ENCODE peak calls at places on chromosomes 6 and 20, in six cellular contexts. One of them, this sample, is unnamed.

GRCh38 chr6:107506145-107506544 is 16.2 kb downstream of the SOBP start:
- DNase-seq in colonic mucosa: no peak
- DNase-seq in A549: no peak
- DNase-seq in thoracic aorta: no peak
- DNase-seq in omental fat pad: no peak
- DNase-seq in GM10248: no peak
- DNase-seq in this sample: no peak

GRCh38 chr6:75412937-75413662 is 80.5 kb downstream of the FILIP1 start:
- DNase-seq in GM10248: no peak
- DNase-seq in omental fat pad: no peak
- DNase-seq in thoracic aorta: no peak
- DNase-seq in A549: peak; percentile 78
- DNase-seq in colonic mucosa: no peak
- DNase-seq in this sample: no peak

GRCh38 chr20:59269396-59270025 is 30.9 kb upstream of the EDN3 start:
- DNase-seq in GM10248: no peak
- DNase-seq in omental fat pad: no peak
- DNase-seq in A549: no peak
- DNase-seq in thoracic aorta: no peak
- DNase-seq in colonic mucosa: no peak
- DNase-seq in this sample: no peak

GRCh38 chr20:47883186-47883585 is 97.9 kb upstream of the SULF2 start:
- DNase-seq in omental fat pad: no peak
- DNase-seq in thoracic aorta: no peak
- DNase-seq in colonic mucosa: no peak
- DNase-seq in GM10248: no peak
- DNase-seq in A549: no peak
- DNase-seq in this sample: no peak

GRCh38 chr6:12009904-12010634 is 2.0 kb upstream of the HIVEP1 start:
- DNase-seq in A549: no peak
- DNase-seq in GM10248: no peak
- DNase-seq in colonic mucosa: no peak
- DNase-seq in thoracic aorta: no peak
- DNase-seq in omental fat pad: no peak
- DNase-seq in this sample: no peak

GRCh38 chr6:43963203-43963602 is 164.0 kb downstream of the MRPL14 start:
- DNase-seq in A549: peak; percentile 44
- DNase-seq in omental fat pad: no peak
- DNase-seq in GM10248: no peak
- DNase-seq in thoracic aorta: no peak
- DNase-seq in colonic mucosa: no peak
- DNase-seq in this sample: no peak

GRCh38 chr6:169099411-169100202 is 154.0 kb downstream of the THBS2 start:
- DNase-seq in thoracic aorta: no peak
- DNase-seq in omental fat pad: no peak
- DNase-seq in A549: peak; percentile 50
- DNase-seq in GM10248: no peak
- DNase-seq in colonic mucosa: no peak
- DNase-seq in this sample: no peak

GRCh38 chr6:129590408-129591022 is 119.5 kb downstream of the ARHGAP18 start:
- DNase-seq in colonic mucosa: no peak
- DNase-seq in thoracic aorta: no peak
- DNase-seq in A549: no peak
- DNase-seq in GM10248: no peak
- DNase-seq in omental fat pad: no peak
- DNase-seq in this sample: no peak

GRCh38 chr6:69622230-69622629 is 174.6 kb downstream of the LMBRD1 start:
- DNase-seq in colonic mucosa: no peak
- DNase-seq in omental fat pad: no peak
- DNase-seq in thoracic aorta: no peak
- DNase-seq in A549: no peak
- DNase-seq in GM10248: no peak
- DNase-seq in this sample: no peak

GRCh38 chr6:84645000-84645399 is 119.4 kb downstream of the TBX18 start:
- DNase-seq in A549: peak; percentile 19
- DNase-seq in colonic mucosa: no peak
- DNase-seq in thoracic aorta: no peak
- DNase-seq in GM10248: no peak
- DNase-seq in omental fat pad: no peak
- DNase-seq in this sample: no peak

GRCh38 chr6:13733178-13733851 is 21.7 kb upstream of the RANBP9 start:
- DNase-seq in colonic mucosa: peak; percentile 41
- DNase-seq in omental fat pad: peak; percentile 41
- DNase-seq in thoracic aorta: no peak
- DNase-seq in A549: peak; percentile 26
- DNase-seq in GM10248: no peak
- DNase-seq in this sample: no peak

GRCh38 chr6:136757150-136757549 is 35.1 kb downstream of the MAP3K5 start:
- DNase-seq in A549: peak; percentile 8
- DNase-seq in colonic mucosa: no peak
- DNase-seq in GM10248: no peak
- DNase-seq in thoracic aorta: no peak
- DNase-seq in omental fat pad: no peak
- DNase-seq in this sample: no peak

GRCh38 chr20:57543754-57544153 is 17.2 kb upstream of the PCK1 start:
- DNase-seq in colonic mucosa: no peak
- DNase-seq in GM10248: no peak
- DNase-seq in A549: no peak
- DNase-seq in omental fat pad: no peak
- DNase-seq in thoracic aorta: no peak
- DNase-seq in this sample: no peak

GRCh38 chr6:15461127-15461944 is 201.5 kb downstream of the DTNBP1 start:
- DNase-seq in thoracic aorta: no peak
- DNase-seq in colonic mucosa: no peak
- DNase-seq in omental fat pad: no peak
- DNase-seq in GM10248: no peak
- DNase-seq in A549: no peak
- DNase-seq in this sample: no peak

GRCh38 chr6:170084166-170084730 is 206.6 kb downstream of the DLL1 start:
- DNase-seq in colonic mucosa: no peak
- DNase-seq in omental fat pad: no peak
- DNase-seq in thoracic aorta: no peak
- DNase-seq in A549: no peak
- DNase-seq in GM10248: no peak
- DNase-seq in this sample: no peak

GRCh38 chr6:18155273-18155863 is at the start of gene KDM1B:
- DNase-seq in thoracic aorta: peak; percentile 95
- DNase-seq in GM10248: peak; percentile 99
- DNase-seq in colonic mucosa: no peak
- DNase-seq in A549: peak; percentile 95
- DNase-seq in omental fat pad: peak; percentile 86
- DNase-seq in this sample: peak; percentile 98

GRCh38 chr20:31605902-31606677 is 1.0 kb downstream of the ID1 start:
- DNase-seq in A549: no peak
- DNase-seq in GM10248: no peak
- DNase-seq in thoracic aorta: no peak
- DNase-seq in omental fat pad: no peak
- DNase-seq in colonic mucosa: peak; percentile 54
- DNase-seq in this sample: no peak

GRCh38 chr6:104995989-104996617 is 39.2 kb downstream of the LIN28B start:
- DNase-seq in omental fat pad: no peak
- DNase-seq in thoracic aorta: no peak
- DNase-seq in A549: peak; percentile 11
- DNase-seq in colonic mucosa: no peak
- DNase-seq in GM10248: no peak
- DNase-seq in this sample: no peak

GRCh38 chr6:52385074-52385473 is 23.1 kb downstream of the PAQR8 start:
- DNase-seq in omental fat pad: no peak
- DNase-seq in GM10248: no peak
- DNase-seq in thoracic aorta: no peak
- DNase-seq in A549: no peak
- DNase-seq in colonic mucosa: no peak
- DNase-seq in this sample: no peak

DNA sequence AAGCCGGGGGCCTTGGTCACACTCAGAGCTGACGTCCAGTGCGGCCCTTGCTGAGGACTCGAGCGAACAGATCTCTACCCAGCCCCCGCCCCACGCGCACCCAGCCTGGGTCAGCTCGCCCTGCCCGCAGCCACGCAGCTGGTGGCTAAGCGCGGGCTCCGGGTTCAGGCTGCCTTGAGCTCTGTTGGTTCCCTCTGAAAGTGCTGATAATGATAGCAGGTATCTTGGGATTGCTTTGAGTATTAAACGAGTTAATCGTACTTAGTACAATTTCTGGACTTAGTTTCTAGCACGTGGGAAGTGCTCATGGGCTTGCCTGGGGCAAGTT is 88.1 kb upstream of the TGM3 start:
- DNase-seq in GM10248: no peak
- DNase-seq in omental fat pad: no peak
- DNase-seq in thoracic aorta: no peak
- DNase-seq in colonic mucosa: no peak
- DNase-seq in A549: no peak
- DNase-seq in this sample: no peak
- TF ChIP-seq CTCF in GM10248: no peak
- TF ChIP-seq CTCF in omental fat pad: no peak
- TF ChIP-seq CTCF in thoracic aorta: no peak
- TF ChIP-seq CTCF in colonic mucosa: no peak
- TF ChIP-seq CTCF in A549: peak; percentile 26
- TF ChIP-seq CTCF in this sample: no peak

GRCh38 chr6:133834472-133835170 is 54.3 kb upstream of the TCF21 start:
- DNase-seq in GM10248: no peak
- DNase-seq in omental fat pad: no peak
- DNase-seq in colonic mucosa: no peak
- DNase-seq in A549: peak; percentile 27
- DNase-seq in thoracic aorta: no peak
- DNase-seq in this sample: no peak

GRCh38 chr6:133833905-133834304 is 55.0 kb upstream of the TCF21 start:
- DNase-seq in thoracic aorta: no peak
- DNase-seq in omental fat pad: no peak
- DNase-seq in GM10248: no peak
- DNase-seq in colonic mucosa: no peak
- DNase-seq in A549: peak; percentile 27
- DNase-seq in this sample: no peak

GRCh38 chr6:133837801-133838349 is 51.0 kb upstream of the TCF21 start:
- DNase-seq in A549: peak; percentile 81
- DNase-seq in colonic mucosa: peak; percentile 75
- DNase-seq in GM10248: peak; percentile 58
- DNase-seq in omental fat pad: peak; percentile 51
- DNase-seq in thoracic aorta: no peak
- DNase-seq in this sample: no peak

GRCh38 chr6:133835901-133836300 is 53.0 kb upstream of the TCF21 start:
- DNase-seq in thoracic aorta: no peak
- DNase-seq in omental fat pad: no peak
- DNase-seq in GM10248: no peak
- DNase-seq in A549: peak; percentile 52
- DNase-seq in colonic mucosa: no peak
- DNase-seq in this sample: no peak
- TF ChIP-seq CTCF in thoracic aorta: no peak
- TF ChIP-seq CTCF in omental fat pad: no peak
- TF ChIP-seq CTCF in GM10248: no peak
- TF ChIP-seq CTCF in A549: no peak
- TF ChIP-seq CTCF in colonic mucosa: no peak
- TF ChIP-seq CTCF in this sample: no peak

GRCh38 chr6:79646006-79646405 is 14.9 kb downstream of the SH3BGRL2 start:
- DNase-seq in omental fat pad: no peak
- DNase-seq in colonic mucosa: no peak
- DNase-seq in A549: no peak
- DNase-seq in thoracic aorta: no peak
- DNase-seq in GM10248: no peak
- DNase-seq in this sample: no peak
- TF ChIP-seq CTCF in omental fat pad: no peak
- TF ChIP-seq CTCF in colonic mucosa: no peak
- TF ChIP-seq CTCF in A549: no peak
- TF ChIP-seq CTCF in thoracic aorta: no peak
- TF ChIP-seq CTCF in GM10248: no peak
- TF ChIP-seq CTCF in this sample: no peak

GRCh38 chr6:71300561-71301168 is 12.1 kb downstream of the OGFRL1 start:
- DNase-seq in thoracic aorta: no peak
- DNase-seq in colonic mucosa: no peak
- DNase-seq in omental fat pad: no peak
- DNase-seq in A549: no peak
- DNase-seq in GM10248: no peak
- DNase-seq in this sample: no peak
- TF ChIP-seq CTCF in thoracic aorta: no peak
- TF ChIP-seq CTCF in colonic mucosa: no peak
- TF ChIP-seq CTCF in omental fat pad: no peak
- TF ChIP-seq CTCF in A549: no peak
- TF ChIP-seq CTCF in GM10248: no peak
- TF ChIP-seq CTCF in this sample: no peak